ENCODE peak calls at places on chromosomes 3 and 15, in five cellular contexts. P, U, Q, X and V are unnamed samples.

GRCh38 chr15:40511472-40512133 is 40.8 kb downstream of the CHST14 start:
- DNase-seq in P (peak; percentile 73), U (peak; percentile 88), Q (peak; percentile 33), X (peak; percentile 87), V (peak; percentile 85)

GRCh38 chr3:142987080-142987700 is 14.2 kb upstream of the U2SURP start:
- DNase-seq in P (peak; percentile 50), U (no peak), Q (peak; percentile 25), X (no peak), V (no peak)

GRCh38 chr3:107217161-107217560 is 160.1 kb upstream of the CCDC54 start:
- DNase-seq in P (no peak), U (no peak), Q (peak; percentile 95), X (no peak), V (no peak)

GRCh38 chr15:77577350-77577749 is 55.4 kb downstream of the LINGO1 start:
- DNase-seq in P (no peak), U (no peak), Q (no peak), X (no peak), V (no peak)

GRCh38 chr3:7875858-7876442 is 625.7 kb upstream of the LMCD1 start:
- DNase-seq in P (peak; percentile 1), U (no peak), Q (peak; percentile 95), X (peak; percentile 26), V (no peak)

GRCh38 chr3:139935071-139935865 is at the start of gene CLSTN2:
- DNase-seq in P (peak; percentile 38), U (peak; percentile 88), Q (peak; percentile 67), X (peak; percentile 72), V (peak; percentile 96)

GRCh38 chr3:30440147-30440604 is 166.2 kb upstream of the TGFBR2 start:
- DNase-seq in P (no peak), U (no peak), Q (peak; percentile 80), X (no peak), V (no peak)

GRCh38 chr3:106589306-106589942 is 720.6 kb upstream of the CBLB start:
- DNase-seq in P (no peak), U (no peak), Q (peak; percentile 93), X (no peak), V (no peak)

GRCh38 chr3:156812521-156813335 is 13.4 kb upstream of the LEKR1 start:
- DNase-seq in P (peak; percentile 90), U (no peak), Q (peak; percentile 46), X (no peak), V (no peak)

GRCh38 chr3:94101860-94102259 is 39.0 kb downstream of the NSUN3 start:
- DNase-seq in P (no peak), U (no peak), Q (peak; percentile 10), X (no peak), V (no peak)

GRCh38 chr15:39747326-39747725 is 35.3 kb downstream of the FSIP1 start:
- DNase-seq in P (no peak), U (no peak), Q (peak; percentile 84), X (no peak), V (no peak)

GRCh38 chr3:75232216-75232615 is 431.9 kb upstream of the FRG2C start:
- DNase-seq in P (no peak), U (no peak), Q (no peak), X (no peak), V (no peak)

GRCh38 chr3:29152379-29152778 is 128.5 kb upstream of the RBMS3 start:
- DNase-seq in P (no peak), U (no peak), Q (no peak), X (no peak), V (no peak)

GRCh38 chr15:57079907-57080750 is 161.7 kb downstream of the TCF12 start:
- DNase-seq in P (no peak), U (no peak), Q (no peak), X (no peak), V (no peak)

GRCh38 chr3:126541628-126542339 is 16.9 kb downstream of the C3orf22 start:
- DNase-seq in P (no peak), U (no peak), Q (no peak), X (no peak), V (no peak)

GRCh38 chr3:50274371-50275104 is 4.3 kb upstream of the LSMEM2 start:
- DNase-seq in P (peak; percentile 80), U (no peak), Q (peak; percentile 47), X (peak; percentile 85), V (peak; percentile 73)

GRCh38 chr3:170985304-170985703 is 41.2 kb downstream of the SLC2A2 start:
- DNase-seq in P (peak; percentile 62), U (no peak), Q (no peak), X (no peak), V (no peak)

GRCh38 chr15:65082303-65082958 is 5.9 kb downstream of the KBTBD13 start:
- DNase-seq in P (peak; percentile 79), U (no peak), Q (no peak), X (no peak), V (no peak)

GRCh38 chr15:22241451-22241850 is 161.1 kb downstream of the OR4M2 start:
- DNase-seq in P (no peak), U (no peak), Q (no peak), X (no peak), V (no peak)
- H3K9me3 ChIP-seq in P (peaks cover 2% of the 10 kb centered on the region), U (no peaks in the 10 kb centered on the region), Q (peaks cover 3% of the 10 kb centered on the region), X (no peaks in the 10 kb centered on the region), V (no peaks in the 10 kb centered on the region)

GRCh38 chr15:21269121-21269520 is 171.2 kb downstream of the POTEB3 start:
- DNase-seq in P (no peak), U (no peak), Q (no peak), X (no peak), V (peak; percentile 20)

GRCh38 chr15:21267231-21267630 is 173.1 kb downstream of the POTEB3 start:
- DNase-seq in P (no peak), U (no peak), Q (no peak), X (no peak), V (no peak)

GRCh38 chr15:21267686-21268395 is 172.5 kb downstream of the POTEB3 start:
- DNase-seq in P (no peak), U (no peak), Q (no peak), X (no peak), V (no peak)

GRCh38 chr15:21270474-21270873 is 169.8 kb downstream of the POTEB3 start:
- DNase-seq in P (no peak), U (no peak), Q (no peak), X (no peak), V (no peak)
- H3K9me3 ChIP-seq in P (peaks cover 1% of the 10 kb centered on the region), U (no peaks in the 10 kb centered on the region), Q (no peaks in the 10 kb centered on the region), X (no peaks in the 10 kb centered on the region), V (no peaks in the 10 kb centered on the region)

GRCh38 chr15:100812802-100813201 is 66.8 kb upstream of the ALDH1A3 start:
- DNase-seq in P (no peak), U (no peak), Q (no peak), X (no peak), V (no peak)
- H3K9me3 ChIP-seq in P (peaks cover 2% of the 10 kb centered on the region), U (no peaks in the 10 kb centered on the region), Q (no peaks in the 10 kb centered on the region), X (peaks cover 5% of the 10 kb centered on the region), V (peaks cover 3% of the 10 kb centered on the region)

GRCh38 chr3:5141760-5142159 is 19.7 kb downstream of the ARL8B start:
- DNase-seq in P (no peak), U (no peak), Q (no peak), X (no peak), V (no peak)

GRCh38 chr3:5144316-5144994 is 22.4 kb downstream of the ARL8B start:
- DNase-seq in P (no peak), U (no peak), Q (no peak), X (no peak), V (no peak)

GRCh38 chr3:5145120-5145519 is 23.0 kb downstream of the ARL8B start:
- DNase-seq in P (no peak), U (no peak), Q (no peak), X (no peak), V (no peak)

GRCh38 chr3:5140230-5140621 is 18.1 kb downstream of the ARL8B start:
- DNase-seq in P (no peak), U (no peak), Q (no peak), X (no peak), V (no peak)

DNA sequence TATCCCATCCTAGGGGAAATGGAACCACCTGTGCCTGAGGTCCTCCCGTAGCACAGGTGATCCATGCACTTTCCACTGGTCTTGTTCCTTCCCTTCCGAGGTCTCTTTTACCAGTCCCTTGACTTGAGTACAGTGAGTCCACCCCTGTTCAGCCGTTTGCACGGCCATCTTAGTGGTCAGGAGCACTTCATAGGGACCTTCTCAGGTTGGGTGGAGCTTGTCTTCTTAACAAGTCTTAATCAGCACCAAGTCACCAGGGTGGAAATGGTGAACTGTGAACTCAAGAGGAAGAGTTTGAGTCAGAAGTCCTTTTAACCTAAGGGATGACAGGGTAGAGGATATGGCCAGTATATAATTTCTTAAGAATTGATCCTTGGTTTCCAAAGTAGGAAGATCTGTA is 21.4 kb downstream of the ARL8B start:
- DNase-seq in P (peak; percentile 47), U (no peak), Q (no peak), X (no peak), V (no peak)
- H3K9me3 ChIP-seq in P (no peaks in the 10 kb centered on the region), U (no peaks in the 10 kb centered on the region), Q (no peaks in the 10 kb centered on the region), X (no peaks in the 10 kb centered on the region), V (no peaks in the 10 kb centered on the region)

GRCh38 chr3:20914260-20914659 is 728.3 kb upstream of the SGO1 start:
- DNase-seq in P (no peak), U (no peak), Q (no peak), X (no peak), V (no peak)
- H3K9me3 ChIP-seq in P (peaks cover 1% of the 10 kb centered on the region), U (no peaks in the 10 kb centered on the region), Q (no peaks in the 10 kb centered on the region), X (no peaks in the 10 kb centered on the region), V (no peaks in the 10 kb centered on the region)